ENCODE peak calls at places on chromosome 7, in six cellular contexts. One of them, this sample, is unnamed.

GRCh38 chr7:16417958-16418357 is 3.4 kb downstream of the CRPPA start:
- DNase-seq in stimulated activated CD8-positive, alpha-beta memory T cell treated with anti-CD3 and anti-CD28 coated beads, Interleukin-7, amount 100 ng/mL, for 24 hours: no peak
- DNase-seq in AG20443: no peak
- DNase-seq in dermis blood vessel endothelial cell: no peak
- DNase-seq in activated CD8-positive, alpha-beta memory T cell treated with anti-CD3 and anti-CD28 coated beads for 48 hours: no peak
- DNase-seq in HuH-7: no peak
- DNase-seq in this sample: no peak

GRCh38 chr7:455110-455928 is 64.3 kb downstream of the PDGFA start:
- DNase-seq in stimulated activated CD8-positive, alpha-beta memory T cell treated with anti-CD3 and anti-CD28 coated beads, Interleukin-7, amount 100 ng/mL, for 24 hours: no peak
- DNase-seq in activated CD8-positive, alpha-beta memory T cell treated with anti-CD3 and anti-CD28 coated beads for 48 hours: no peak
- DNase-seq in dermis blood vessel endothelial cell: peak
- DNase-seq in AG20443: no peak
- DNase-seq in HuH-7: peak
- DNase-seq in this sample: no peak

GRCh38 chr7:2500701-2501100 is 18.9 kb upstream of the LFNG start:
- DNase-seq in HuH-7: no peak
- DNase-seq in activated CD8-positive, alpha-beta memory T cell treated with anti-CD3 and anti-CD28 coated beads for 48 hours: no peak
- DNase-seq in dermis blood vessel endothelial cell: no peak
- DNase-seq in stimulated activated CD8-positive, alpha-beta memory T cell treated with anti-CD3 and anti-CD28 coated beads, Interleukin-7, amount 100 ng/mL, for 24 hours: no peak
- DNase-seq in AG20443: no peak
- DNase-seq in this sample: no peak

GRCh38 chr7:27150568-27151340 is 1.6 kb downstream of the HOXA3 start:
- DNase-seq in activated CD8-positive, alpha-beta memory T cell treated with anti-CD3 and anti-CD28 coated beads for 48 hours: peak
- DNase-seq in HuH-7: peak
- DNase-seq in AG20443: peak
- DNase-seq in stimulated activated CD8-positive, alpha-beta memory T cell treated with anti-CD3 and anti-CD28 coated beads, Interleukin-7, amount 100 ng/mL, for 24 hours: no peak
- DNase-seq in dermis blood vessel endothelial cell: peak
- DNase-seq in this sample: peak

GRCh38 chr7:52163311-52163710 is 846.7 kb upstream of the COBL start:
- DNase-seq in activated CD8-positive, alpha-beta memory T cell treated with anti-CD3 and anti-CD28 coated beads for 48 hours: no peak
- DNase-seq in HuH-7: no peak
- DNase-seq in stimulated activated CD8-positive, alpha-beta memory T cell treated with anti-CD3 and anti-CD28 coated beads, Interleukin-7, amount 100 ng/mL, for 24 hours: no peak
- DNase-seq in dermis blood vessel endothelial cell: no peak
- DNase-seq in AG20443: no peak
- DNase-seq in this sample: no peak

GRCh38 chr7:121313793-121314676 is 14.8 kb upstream of the WNT16 start:
- DNase-seq in stimulated activated CD8-positive, alpha-beta memory T cell treated with anti-CD3 and anti-CD28 coated beads, Interleukin-7, amount 100 ng/mL, for 24 hours: no peak
- DNase-seq in dermis blood vessel endothelial cell: no peak
- DNase-seq in activated CD8-positive, alpha-beta memory T cell treated with anti-CD3 and anti-CD28 coated beads for 48 hours: no peak
- DNase-seq in HuH-7: no peak
- DNase-seq in AG20443: peak
- DNase-seq in this sample: no peak

GRCh38 chr7:134885967-134886352 is 100.3 kb upstream of the AGBL3 start:
- DNase-seq in dermis blood vessel endothelial cell: peak
- DNase-seq in stimulated activated CD8-positive, alpha-beta memory T cell treated with anti-CD3 and anti-CD28 coated beads, Interleukin-7, amount 100 ng/mL, for 24 hours: no peak
- DNase-seq in AG20443: peak
- DNase-seq in activated CD8-positive, alpha-beta memory T cell treated with anti-CD3 and anti-CD28 coated beads for 48 hours: no peak
- DNase-seq in HuH-7: peak
- DNase-seq in this sample: no peak

GRCh38 chr7:157347217-157347904 is 10.6 kb downstream of the DNAJB6 start:
- DNase-seq in HuH-7: no peak
- DNase-seq in dermis blood vessel endothelial cell: peak
- DNase-seq in stimulated activated CD8-positive, alpha-beta memory T cell treated with anti-CD3 and anti-CD28 coated beads, Interleukin-7, amount 100 ng/mL, for 24 hours: no peak
- DNase-seq in activated CD8-positive, alpha-beta memory T cell treated with anti-CD3 and anti-CD28 coated beads for 48 hours: no peak
- DNase-seq in AG20443: peak
- DNase-seq in this sample: peak